ENCODE peak calls at places on chromosomes 3 and 15, in nine cellular contexts. One of them, this sample, is unnamed.

GRCh38 chr3:129927072-129927471 is 33.6 kb upstream of the TMCC1 start:
- DNase-seq in adrenal gland: no peak
- DNase-seq in GM12892: no peak
- DNase-seq in A549: peak
- DNase-seq in H54: no peak
- DNase-seq in IMR-90: no peak
- DNase-seq in heart left ventricle: no peak
- DNase-seq in K562: peak
- DNase-seq in sigmoid colon: no peak
- DNase-seq in this sample: no peak

GRCh38 chr15:64014995-64015394 is 31.3 kb downstream of the DAPK2 start:
- DNase-seq in adrenal gland: peak
- DNase-seq in GM12892: no peak
- DNase-seq in A549: no peak
- DNase-seq in H54: no peak
- DNase-seq in IMR-90: no peak
- DNase-seq in heart left ventricle: peak
- DNase-seq in K562: no peak
- DNase-seq in sigmoid colon: no peak
- DNase-seq in this sample: no peak

GRCh38 chr3:30458376-30458775 is 148.0 kb upstream of the TGFBR2 start:
- DNase-seq in adrenal gland: no peak
- DNase-seq in GM12892: no peak
- DNase-seq in A549: no peak
- DNase-seq in H54: no peak
- DNase-seq in IMR-90: no peak
- DNase-seq in heart left ventricle: no peak
- DNase-seq in K562: no peak
- DNase-seq in sigmoid colon: no peak
- DNase-seq in this sample: no peak

GRCh38 chr3:71548995-71549394 is 34.5 kb downstream of the FOXP1 start:
- DNase-seq in adrenal gland: no peak
- DNase-seq in GM12892: no peak
- DNase-seq in A549: peak
- DNase-seq in H54: no peak
- DNase-seq in IMR-90: no peak
- DNase-seq in heart left ventricle: no peak
- DNase-seq in K562: no peak
- DNase-seq in sigmoid colon: no peak
- DNase-seq in this sample: no peak

GRCh38 chr3:177803495-177803894 is 606.2 kb upstream of the TBL1XR1 start:
- DNase-seq in adrenal gland: no peak
- DNase-seq in GM12892: no peak
- DNase-seq in A549: no peak
- DNase-seq in H54: no peak
- DNase-seq in IMR-90: no peak
- DNase-seq in heart left ventricle: no peak
- DNase-seq in K562: no peak
- DNase-seq in sigmoid colon: no peak
- DNase-seq in this sample: no peak

GRCh38 chr3:10173926-10174435 is 9.3 kb downstream of the IRAK2 start:
- DNase-seq in adrenal gland: peak
- DNase-seq in GM12892: no peak
- DNase-seq in A549: peak
- DNase-seq in H54: peak
- DNase-seq in IMR-90: peak
- DNase-seq in heart left ventricle: peak
- DNase-seq in K562: peak
- DNase-seq in sigmoid colon: peak
- DNase-seq in this sample: peak

GRCh38 chr15:59180946-59181345 is 25.7 kb upstream of the LDHAL6B start:
- DNase-seq in adrenal gland: no peak
- DNase-seq in GM12892: no peak
- DNase-seq in A549: no peak
- DNase-seq in H54: no peak
- DNase-seq in IMR-90: peak
- DNase-seq in heart left ventricle: no peak
- DNase-seq in K562: no peak
- DNase-seq in sigmoid colon: no peak
- DNase-seq in this sample: no peak

GRCh38 chr3:180119567-180119966 is 82.8 kb upstream of the PEX5L start:
- DNase-seq in adrenal gland: no peak
- DNase-seq in GM12892: no peak
- DNase-seq in A549: no peak
- DNase-seq in H54: no peak
- DNase-seq in IMR-90: no peak
- DNase-seq in heart left ventricle: no peak
- DNase-seq in K562: no peak
- DNase-seq in sigmoid colon: no peak
- DNase-seq in this sample: no peak

GRCh38 chr15:91866971-91867372 is 13.5 kb downstream of the SLCO3A1 start:
- DNase-seq in adrenal gland: peak
- DNase-seq in GM12892: no peak
- DNase-seq in A549: no peak
- DNase-seq in H54: no peak
- DNase-seq in IMR-90: no peak
- DNase-seq in heart left ventricle: peak
- DNase-seq in K562: no peak
- DNase-seq in sigmoid colon: no peak
- DNase-seq in this sample: no peak

GRCh38 chr3:184748219-184749135 is 36.6 kb upstream of the MAGEF1 start:
- DNase-seq in adrenal gland: no peak
- DNase-seq in GM12892: no peak
- DNase-seq in A549: peak
- DNase-seq in H54: no peak
- DNase-seq in IMR-90: peak
- DNase-seq in heart left ventricle: no peak
- DNase-seq in K562: peak
- DNase-seq in sigmoid colon: no peak
- DNase-seq in this sample: no peak

GRCh38 chr3:98556164-98557130 is 24.7 kb downstream of the GPR15 start:
- DNase-seq in adrenal gland: no peak
- DNase-seq in GM12892: no peak
- DNase-seq in A549: no peak
- DNase-seq in H54: no peak
- DNase-seq in IMR-90: no peak
- DNase-seq in heart left ventricle: no peak
- DNase-seq in K562: no peak
- DNase-seq in sigmoid colon: no peak
- DNase-seq in this sample: no peak

GRCh38 chr15:84398763-84399701 is 163.5 kb downstream of the GOLGA6L4 start:
- DNase-seq in adrenal gland: no peak
- DNase-seq in GM12892: no peak
- DNase-seq in A549: no peak
- DNase-seq in H54: no peak
- DNase-seq in IMR-90: no peak
- DNase-seq in heart left ventricle: peak
- DNase-seq in K562: peak
- DNase-seq in sigmoid colon: no peak
- DNase-seq in this sample: no peak

GRCh38 chr3:184556502-184557347 is 4.9 kb upstream of the EPHB3 start:
- DNase-seq in adrenal gland: no peak
- DNase-seq in GM12892: no peak
- DNase-seq in A549: no peak
- DNase-seq in H54: no peak
- DNase-seq in IMR-90: no peak
- DNase-seq in heart left ventricle: no peak
- DNase-seq in K562: no peak
- DNase-seq in sigmoid colon: no peak
- DNase-seq in this sample: no peak

GRCh38 chr15:53808058-53808703 is 48.7 kb upstream of the WDR72 start:
- DNase-seq in adrenal gland: no peak
- DNase-seq in GM12892: no peak
- DNase-seq in A549: no peak
- DNase-seq in H54: no peak
- DNase-seq in IMR-90: no peak
- DNase-seq in heart left ventricle: no peak
- DNase-seq in K562: peak
- DNase-seq in sigmoid colon: no peak
- DNase-seq in this sample: no peak

DNA sequence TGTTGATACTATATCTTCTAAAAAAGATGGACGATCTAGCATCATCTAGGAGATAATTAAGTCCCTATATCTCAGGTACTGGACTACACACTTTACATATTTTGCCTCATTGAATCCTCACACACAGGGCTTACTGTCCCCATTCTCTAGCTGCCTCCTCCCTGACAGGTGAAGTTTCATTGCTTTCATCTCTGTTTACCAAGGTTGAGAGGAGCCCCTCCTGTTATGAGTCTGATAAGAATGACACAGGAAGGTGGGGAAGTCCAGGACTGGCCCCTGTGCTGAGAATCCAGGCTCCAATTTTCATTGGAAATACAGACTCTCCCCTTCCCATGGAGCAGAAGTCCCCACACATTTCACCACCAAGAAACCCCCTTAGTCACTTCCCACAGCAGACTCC is 105.2 kb downstream of the XXYLT1 start:
- DNase-seq in adrenal gland: no peak
- DNase-seq in GM12892: no peak
- DNase-seq in A549: no peak
- DNase-seq in H54: no peak
- DNase-seq in IMR-90: no peak
- DNase-seq in heart left ventricle: no peak
- DNase-seq in K562: peak
- DNase-seq in sigmoid colon: peak
- DNase-seq in this sample: no peak
- TF ChIP-seq POLR2A in adrenal gland: no peak
- TF ChIP-seq POLR2A in GM12892: no peak
- TF ChIP-seq POLR2A in A549: no peak
- TF ChIP-seq POLR2A in H54: no peak
- TF ChIP-seq POLR2A in IMR-90: no peak
- TF ChIP-seq POLR2A in heart left ventricle: no peak
- TF ChIP-seq POLR2A in K562: no peak
- TF ChIP-seq POLR2A in sigmoid colon: no peak
- TF ChIP-seq POLR2A in this sample: no peak

DNA sequence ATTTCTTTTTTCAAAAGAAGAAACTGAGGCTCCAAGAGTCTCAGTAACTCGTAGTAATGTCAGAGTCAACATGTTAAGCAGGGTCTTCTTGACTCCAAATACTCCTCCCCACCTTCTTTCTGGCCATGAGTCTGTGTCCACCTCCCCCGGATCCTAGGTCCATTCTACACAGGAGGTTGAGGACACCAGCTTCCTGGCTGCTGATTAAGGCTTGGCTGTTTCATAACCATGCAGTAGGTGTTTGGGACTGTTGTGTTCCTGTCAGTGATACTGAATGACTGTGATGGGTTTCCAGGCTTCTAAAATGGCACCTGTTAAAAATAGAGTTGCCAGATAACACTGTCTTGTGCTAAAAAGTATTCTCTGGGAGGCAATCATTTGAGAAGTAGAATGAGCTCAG is 130.8 kb upstream of the IL12A start:
- DNase-seq in adrenal gland: no peak
- DNase-seq in GM12892: no peak
- DNase-seq in A549: no peak
- DNase-seq in H54: no peak
- DNase-seq in IMR-90: no peak
- DNase-seq in heart left ventricle: peak
- DNase-seq in K562: no peak
- DNase-seq in sigmoid colon: no peak
- DNase-seq in this sample: no peak
- TF ChIP-seq POLR2A in adrenal gland: no peak
- TF ChIP-seq POLR2A in GM12892: no peak
- TF ChIP-seq POLR2A in A549: no peak
- TF ChIP-seq POLR2A in H54: no peak
- TF ChIP-seq POLR2A in IMR-90: no peak
- TF ChIP-seq POLR2A in heart left ventricle: peak
- TF ChIP-seq POLR2A in K562: no peak
- TF ChIP-seq POLR2A in sigmoid colon: no peak
- TF ChIP-seq POLR2A in this sample: no peak

DNA sequence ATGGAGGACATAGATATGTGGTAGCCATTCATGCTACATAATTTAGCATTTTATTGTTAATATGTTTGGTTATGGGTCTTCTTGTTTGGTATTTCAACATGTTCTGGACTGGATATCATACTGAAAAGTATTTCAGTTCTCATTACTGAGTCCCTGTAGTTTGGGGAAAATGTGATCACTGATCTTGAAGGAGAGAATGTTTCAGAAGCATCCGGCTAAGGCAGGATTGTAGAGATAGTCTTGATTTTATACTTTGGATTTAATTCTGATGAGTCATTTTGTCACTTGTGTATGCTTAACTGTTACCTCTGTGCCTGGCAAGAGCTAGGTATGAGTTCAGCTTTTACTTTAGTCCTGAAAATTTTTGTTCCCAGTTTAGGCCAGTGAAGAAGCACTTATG is 7.1 kb downstream of the CHD2 start:
- DNase-seq in adrenal gland: no peak
- DNase-seq in GM12892: no peak
- DNase-seq in A549: peak
- DNase-seq in H54: no peak
- DNase-seq in IMR-90: no peak
- DNase-seq in heart left ventricle: no peak
- DNase-seq in K562: no peak
- DNase-seq in sigmoid colon: no peak
- DNase-seq in this sample: no peak
- TF ChIP-seq POLR2A in adrenal gland: no peak
- TF ChIP-seq POLR2A in GM12892: no peak
- TF ChIP-seq POLR2A in A549: no peak
- TF ChIP-seq POLR2A in H54: no peak
- TF ChIP-seq POLR2A in IMR-90: peak
- TF ChIP-seq POLR2A in heart left ventricle: no peak
- TF ChIP-seq POLR2A in K562: no peak
- TF ChIP-seq POLR2A in sigmoid colon: no peak
- TF ChIP-seq POLR2A in this sample: no peak

DNA sequence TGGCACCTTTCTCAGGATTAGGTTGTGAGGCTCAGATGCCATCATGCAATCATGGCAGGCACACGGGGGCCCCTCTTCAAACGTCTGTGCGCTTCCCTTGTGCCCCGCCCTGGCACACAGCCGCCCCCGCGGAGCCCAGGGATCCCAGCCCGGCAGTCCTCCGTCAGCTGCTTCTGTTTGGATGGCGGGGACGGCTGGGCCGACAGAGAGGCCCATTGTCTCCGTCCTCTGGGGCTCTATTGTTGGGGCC is 849 bp upstream of the HDAC11 start:
- DNase-seq in adrenal gland: no peak
- DNase-seq in GM12892: peak
- DNase-seq in A549: no peak
- DNase-seq in H54: no peak
- DNase-seq in IMR-90: no peak
- DNase-seq in heart left ventricle: peak
- DNase-seq in K562: peak
- DNase-seq in sigmoid colon: no peak
- DNase-seq in this sample: no peak
- TF ChIP-seq POLR2A in adrenal gland: no peak
- TF ChIP-seq POLR2A in GM12892: no peak
- TF ChIP-seq POLR2A in A549: no peak
- TF ChIP-seq POLR2A in H54: no peak
- TF ChIP-seq POLR2A in IMR-90: no peak
- TF ChIP-seq POLR2A in heart left ventricle: no peak
- TF ChIP-seq POLR2A in K562: no peak
- TF ChIP-seq POLR2A in sigmoid colon: no peak
- TF ChIP-seq POLR2A in this sample: no peak